ENCODE peak calls at places on chromosomes 12 and 14, in four cellular contexts. W, P, A and R are unnamed samples.

GRCh38 chr12:130227641-130228040 is 65.4 kb downstream of the FZD10 start:
- DNase-seq in W (no peak), P (no peak), A (no peak), R (no peak)

GRCh38 chr14:56892959-56893358 is 82.7 kb upstream of the OTX2 start:
- DNase-seq in W (no peak), P (no peak), A (no peak), R (no peak)

GRCh38 chr14:104138891-104139459 is 588 bp downstream of the KIF26A start:
- DNase-seq in W (no peak), P (peak), A (no peak), R (no peak)

GRCh38 chr14:73239463-73240241 is 2.3 kb downstream of the PAPLN start:
- DNase-seq in W (no peak), P (peak), A (no peak), R (no peak)

GRCh38 chr12:95608252-95609033 is 57.2 kb upstream of the USP44 start:
- DNase-seq in W (no peak), P (peak), A (no peak), R (no peak)

GRCh38 chr14:80446356-80446755 is 235.1 kb upstream of the DIO2 start:
- DNase-seq in W (no peak), P (peak), A (no peak), R (no peak)

GRCh38 chr14:21098134-21098891 is at the start of gene ZNF219:
- DNase-seq in W (peak), P (no peak), A (no peak), R (no peak)

GRCh38 chr12:24864796-24865125 is 84.1 kb downstream of the BCAT1 start:
- DNase-seq in W (no peak), P (peak), A (no peak), R (peak)

GRCh38 chr12:69385038-69385437 is 25.5 kb downstream of the YEATS4 start:
- DNase-seq in W (no peak), P (no peak), A (no peak), R (no peak)

GRCh38 chr12:106655577-106655976 is 72.8 kb downstream of the RFX4 start:
- DNase-seq in W (no peak), P (peak), A (no peak), R (no peak)

GRCh38 chr14:101508196-101508947 is 52.9 kb upstream of the DIO3 start:
- DNase-seq in W (no peak), P (no peak), A (no peak), R (no peak)

GRCh38 chr12:52903285-52903854 is 1.5 kb downstream of the KRT8 start:
- DNase-seq in W (no peak), P (peak), A (no peak), R (peak)

GRCh38 chr12:78204926-78205325 is 374.2 kb downstream of the NAV3 start:
- DNase-seq in W (no peak), P (peak), A (no peak), R (no peak)

GRCh38 chr14:39374846-39375245 is 57.4 kb downstream of the FBXO33 start:
- DNase-seq in W (no peak), P (peak), A (no peak), R (no peak)

GRCh38 chr12:4289334-4289878 is 15.8 kb downstream of the CCND2 start:
- DNase-seq in W (no peak), P (no peak), A (no peak), R (no peak)

GRCh38 chr14:104956290-104956890 is 21.8 kb downstream of the AHNAK2 start:
- DNase-seq in W (no peak), P (no peak), A (no peak), R (no peak)

GRCh38 chr12:69671597-69671996 is 27.5 kb downstream of the BEST3 start:
- DNase-seq in W (no peak), P (no peak), A (no peak), R (no peak)

GRCh38 chr14:91980157-91980556 is 32.7 kb upstream of the FBLN5 start:
- DNase-seq in W (no peak), P (peak), A (no peak), R (peak)

GRCh38 chr12:120775862-120776552 is 50.4 kb downstream of the ACADS start:
- DNase-seq in W (no peak), P (peak), A (no peak), R (no peak)

GRCh38 chr12:92003701-92004100 is 141.9 kb downstream of the BTG1 start:
- DNase-seq in W (no peak), P (no peak), A (no peak), R (no peak)

GRCh38 chr12:62813031-62813829 is 121.7 kb downstream of the PPM1H start:
- DNase-seq in W (peak), P (peak), A (no peak), R (peak)

GRCh38 chr14:103522028-103522581 is 525 bp downstream of the CKB start:
- DNase-seq in W (no peak), P (no peak), A (no peak), R (no peak)

DNA sequence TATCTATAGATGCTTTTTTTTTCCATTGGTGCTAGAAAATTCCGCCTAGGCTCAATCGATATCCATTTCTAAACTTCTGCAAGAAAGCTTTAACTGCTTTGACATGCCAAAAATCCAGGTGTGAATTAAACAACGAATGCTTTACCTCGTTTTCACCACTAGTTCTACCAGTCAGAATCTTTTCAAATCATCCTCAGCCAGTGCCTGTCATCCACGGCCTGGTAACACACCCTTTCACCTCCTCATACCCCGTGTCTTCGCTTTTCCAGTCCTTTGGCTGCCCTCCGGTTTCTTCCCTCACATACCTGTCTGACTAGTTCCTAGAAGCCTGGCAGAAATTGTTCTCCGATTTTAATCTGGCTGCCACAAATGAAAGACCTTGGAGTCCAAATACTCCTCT is 1.4 kb upstream of the PHC1 start:
- DNase-seq in W (peak), P (no peak), A (no peak), R (no peak)
- TF ChIP-seq CTCF in W (peak), P (peak), A (no peak), R (no peak)

DNA sequence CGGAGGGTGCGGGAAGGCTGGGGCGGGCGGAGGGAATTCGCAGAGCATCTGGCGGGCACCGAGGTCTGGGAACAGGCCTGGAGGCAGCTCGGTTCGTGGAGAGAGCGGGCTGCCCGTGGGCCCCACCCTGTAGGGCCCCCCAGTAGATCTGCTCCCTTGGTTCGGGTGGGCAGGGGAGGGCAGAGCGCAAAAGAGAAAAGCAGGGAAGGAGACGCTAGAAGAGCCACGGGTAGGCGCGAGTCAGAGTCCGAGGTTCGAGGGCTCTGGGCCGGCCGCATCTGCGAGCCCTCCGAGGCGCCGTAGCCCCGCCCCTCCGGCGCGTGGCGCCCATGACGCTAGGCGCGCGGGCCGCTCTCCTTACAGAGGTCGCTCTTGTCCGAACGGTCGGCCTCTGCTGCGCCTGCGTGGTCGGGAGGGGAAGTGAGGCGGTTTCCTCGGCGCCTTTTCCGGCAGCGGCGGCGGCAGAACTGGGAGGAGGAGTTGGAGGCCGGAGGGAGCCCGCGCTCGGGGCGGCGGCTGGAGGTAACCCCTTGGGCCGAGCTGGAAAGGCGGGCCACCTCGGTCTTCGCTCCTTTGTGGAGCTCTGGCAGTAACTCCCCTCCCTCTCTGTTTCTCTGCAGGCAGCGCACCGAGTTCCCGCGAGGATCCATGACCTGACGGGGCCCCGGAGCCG is at the start of gene ARF6:
- DNase-seq in W (peak), P (peak), A (peak), R (peak)
- TF ChIP-seq CTCF in W (no peak), P (no peak), A (no peak), R (peak)

GRCh38 chr12:60106207-60106606 is 510.4 kb downstream of the SLC16A7 start:
- DNase-seq in W (no peak), P (peak), A (no peak), R (no peak)
- TF ChIP-seq CTCF in W (no peak), P (peak), A (no peak), R (no peak)

GRCh38 chr12:6979021-6979420 is 8.3 kb downstream of the EMG1 start:
- DNase-seq in W (no peak), P (no peak), A (no peak), R (no peak)

GRCh38 chr12:6980075-6980474 is 9.4 kb downstream of the EMG1 start:
- DNase-seq in W (no peak), P (no peak), A (no peak), R (no peak)

GRCh38 chr12:6977653-6978052 is 6.9 kb downstream of the EMG1 start:
- DNase-seq in W (no peak), P (no peak), A (no peak), R (no peak)

GRCh38 chr12:6979453-6979852 is 8.7 kb downstream of the EMG1 start:
- DNase-seq in W (no peak), P (no peak), A (no peak), R (no peak)

GRCh38 chr12:6978188-6978986 is 7.7 kb downstream of the EMG1 start:
- DNase-seq in W (no peak), P (no peak), A (no peak), R (no peak)
- TF ChIP-seq CTCF in W (no peak), P (no peak), A (no peak), R (no peak)

DNA sequence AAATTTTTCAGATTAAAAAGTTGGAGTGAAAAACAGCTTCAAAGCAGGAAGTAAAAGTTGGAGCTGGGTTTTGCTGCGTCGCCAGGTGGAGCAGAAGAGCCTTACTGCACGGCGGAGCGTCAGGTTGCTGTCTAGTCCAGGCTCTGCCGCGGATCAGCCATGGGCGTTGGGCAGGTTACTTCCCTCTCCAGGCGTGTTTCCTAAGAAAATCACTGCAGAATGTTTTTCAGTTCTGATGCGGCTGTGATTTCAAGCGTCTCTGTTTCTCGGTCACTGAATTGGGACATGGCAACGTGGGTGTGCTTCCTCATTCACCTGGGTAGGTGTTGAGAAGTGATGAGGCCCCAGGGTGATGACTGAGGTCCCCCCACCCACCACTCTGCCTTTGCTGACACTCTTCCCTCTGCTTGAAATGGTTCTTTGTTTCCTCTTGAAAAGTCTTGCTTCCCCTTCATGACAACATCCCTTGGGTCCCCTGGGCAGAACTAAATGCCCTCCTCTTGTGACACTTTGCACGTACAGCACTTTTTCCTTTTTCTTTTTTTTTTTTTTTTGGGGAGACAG is 7.6 kb downstream of the EVL start:
- DNase-seq in W (peak), P (peak), A (no peak), R (peak)
- TF ChIP-seq CTCF in W (peak), P (peak), A (no peak), R (peak)

GRCh38 chr12:57852195-57852594 is 5.7 kb upstream of the CTDSP2 start:
- DNase-seq in W (no peak), P (no peak), A (no peak), R (no peak)

GRCh38 chr12:57853864-57854556 is 7.5 kb upstream of the CTDSP2 start:
- DNase-seq in W (no peak), P (no peak), A (no peak), R (no peak)

GRCh38 chr12:57850924-57851323 is 4.4 kb upstream of the CTDSP2 start:
- DNase-seq in W (peak), P (no peak), A (no peak), R (peak)

GRCh38 chr12:57851552-57852186 is 5.1 kb upstream of the CTDSP2 start:
- DNase-seq in W (no peak), P (no peak), A (no peak), R (no peak)

GRCh38 chr12:57852620-57853509 is 6.3 kb upstream of the CTDSP2 start:
- DNase-seq in W (no peak), P (no peak), A (no peak), R (no peak)
- TF ChIP-seq CTCF in W (no peak), P (peak), A (no peak), R (no peak)

GRCh38 chr14:50871914-50872732 is at the start of gene ABHD12B:
- DNase-seq in W (no peak), P (peak), A (no peak), R (no peak)
- TF ChIP-seq CTCF in W (no peak), P (no peak), A (no peak), R (no peak)

DNA sequence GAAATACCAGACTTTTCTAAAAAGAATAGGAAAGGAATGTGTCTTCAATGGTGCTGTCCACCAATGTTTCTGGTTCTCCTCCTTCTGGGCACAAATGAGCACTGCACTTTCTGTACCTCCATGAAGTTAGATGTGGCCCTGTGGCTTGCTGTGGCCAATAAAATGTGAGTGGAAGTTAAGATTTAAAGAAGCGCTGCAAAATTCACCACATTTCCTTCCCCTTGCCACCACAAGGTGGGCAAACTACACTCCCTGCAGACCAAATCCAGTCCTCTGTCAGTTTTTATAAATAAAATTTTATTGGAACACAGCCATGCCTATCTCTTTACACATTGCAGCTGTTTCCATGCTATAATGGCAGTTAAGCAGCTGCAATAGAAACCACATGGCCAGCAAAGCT is 141.4 kb upstream of the TMPO start:
- DNase-seq in W (peak), P (peak), A (no peak), R (no peak)
- TF ChIP-seq CTCF in W (peak), P (peak), A (no peak), R (peak)